ENCODE peak calls at places on chromosomes 12 and 14, in six cellular contexts. H, V, Y, N, E and F are unnamed samples.

GRCh38 chr14:64045091-64045490 is 192.3 kb downstream of the SYNE2 start:
- DNase-seq in N (no peak), H (no peak), V (no peak), Y (no peak), E (no peak), F (no peak)

GRCh38 chr12:23810327-23810902 is 139.1 kb downstream of the SOX5 start:
- DNase-seq in V (no peak), H (no peak), Y (no peak), E (no peak), N (no peak), F (no peak)

GRCh38 chr12:77133566-77133965 is 68.2 kb upstream of the E2F7 start:
- DNase-seq in V (no peak), N (no peak), E (peak), Y (peak), H (peak), F (peak)

GRCh38 chr12:114185036-114185435 is 218.9 kb upstream of the RBM19 start:
- DNase-seq in N (no peak), E (no peak), H (no peak), Y (no peak), V (no peak), F (no peak)

GRCh38 chr14:61570188-61570960 is 124.9 kb upstream of the HIF1A start:
- DNase-seq in E (no peak), Y (peak), H (no peak), V (no peak), N (no peak), F (no peak)

GRCh38 chr12:16515666-16516065 is 90.3 kb downstream of the LMO3 start:
- DNase-seq in V (no peak), Y (no peak), E (no peak), H (no peak), N (no peak), F (no peak)

GRCh38 chr12:49131973-49132461 is 822 bp upstream of the TUBA1B start:
- DNase-seq in Y (peak), E (no peak), H (peak), N (no peak), V (peak), F (no peak)

GRCh38 chr14:33702293-33702692 is 248.6 kb downstream of the EGLN3 start:
- DNase-seq in N (no peak), Y (no peak), H (no peak), E (no peak), V (no peak), F (no peak)

GRCh38 chr14:35829449-35829848 is 3.3 kb downstream of the BRMS1L start:
- DNase-seq in E (no peak), H (no peak), N (no peak), Y (no peak), V (no peak), F (no peak)

GRCh38 chr14:74089251-74090020 is 4.7 kb downstream of the LIN52 start:
- DNase-seq in E (no peak), Y (peak), N (no peak), V (no peak), H (no peak), F (no peak)

GRCh38 chr12:86389949-86390348 is 133.8 kb upstream of the MGAT4C start:
- DNase-seq in Y (no peak), N (no peak), E (no peak), V (no peak), H (no peak), F (no peak)

GRCh38 chr12:23684121-23684520 is 265.3 kb downstream of the SOX5 start:
- DNase-seq in V (no peak), N (no peak), E (no peak), H (no peak), Y (peak), F (no peak)

GRCh38 chr12:19206493-19207077 is 77.1 kb downstream of the PLEKHA5 start:
- DNase-seq in N (no peak), E (no peak), Y (no peak), V (no peak), H (no peak), F (no peak)

GRCh38 chr12:57883700-57884099 is 37.2 kb upstream of the CTDSP2 start:
- DNase-seq in Y (no peak), E (no peak), N (no peak), V (no peak), H (no peak), F (no peak)

GRCh38 chr14:88346048-88346639 is 23.1 kb upstream of the KCNK10 start:
- DNase-seq in V (no peak), Y (no peak), E (no peak), H (no peak), N (no peak), F (no peak)

GRCh38 chr14:71855399-71856036 is 76.7 kb upstream of the RGS6 start:
- DNase-seq in N (no peak), E (peak), Y (peak), H (peak), V (peak), F (peak)

GRCh38 chr12:29921307-29921706 is 137.6 kb upstream of the TMTC1 start:
- DNase-seq in V (no peak), H (peak), E (no peak), Y (no peak), N (no peak), F (no peak)

GRCh38 chr12:102957339-102958050 is at the start of gene ASCL1:
- DNase-seq in H (peak), N (no peak), E (no peak), V (no peak), Y (peak), F (peak)

GRCh38 chr12:7899755-7900154 is 27.0 kb upstream of the SLC2A14 start:
- DNase-seq in H (no peak), V (no peak), E (no peak), N (no peak), Y (no peak), F (no peak)

GRCh38 chr12:108305520-108305919 is 33.6 kb downstream of the CMKLR1 start:
- DNase-seq in V (no peak), Y (no peak), H (no peak), E (peak), N (peak), F (no peak)

GRCh38 chr12:57614178-57614947 is 3.1 kb downstream of the ARHGEF25 start:
- DNase-seq in H (no peak), Y (no peak), V (no peak), E (no peak), N (no peak), F (peak)

GRCh38 chr12:107983871-107984480 is 145.1 kb upstream of the WSCD2 start:
- DNase-seq in N (no peak), V (no peak), Y (no peak), H (no peak), E (no peak), F (no peak)

GRCh38 chr12:104680070-104680469 is 223.3 kb downstream of the CHST11 start:
- DNase-seq in H (peak), N (no peak), E (no peak), V (no peak), Y (peak), F (peak)

DNA sequence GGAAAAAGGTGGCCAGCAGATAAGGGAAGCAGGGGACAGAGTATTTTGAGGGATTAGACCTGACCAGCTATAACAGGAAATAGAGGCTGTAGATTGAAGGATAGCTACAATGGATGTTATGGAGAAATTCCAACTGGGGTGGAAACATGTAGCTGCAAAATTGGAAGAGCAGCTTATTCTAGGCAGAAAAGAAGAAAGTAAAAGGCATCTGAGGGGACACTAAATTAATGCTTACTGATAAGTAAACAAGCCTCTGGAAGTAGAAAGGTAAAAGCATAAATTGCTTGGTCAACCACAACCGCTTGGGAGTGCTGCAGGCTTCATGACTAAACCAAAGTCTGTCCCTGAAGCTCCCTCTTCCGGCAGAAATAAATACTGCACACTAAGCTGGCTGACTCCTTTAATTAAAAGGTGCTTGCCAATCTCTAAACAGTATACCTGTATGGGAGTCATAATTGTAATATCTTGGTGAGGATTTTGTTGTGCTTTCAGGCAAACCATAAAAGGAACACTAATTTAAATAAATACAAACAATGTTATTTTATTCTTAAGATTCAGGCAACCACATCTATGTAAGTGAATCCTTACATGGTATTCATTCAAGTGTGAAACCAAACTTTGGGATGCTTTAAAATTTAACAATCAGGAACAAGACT is 7.7 kb downstream of the UBC start:
- DNase-seq in E (peak), H (peak), Y (peak), V (no peak), N (peak), F (peak)
- TF ChIP-seq POLR2AphosphoS5 in E (peak), H (no peak), Y (no peak), V (peak), N (no peak), F (no peak)

GRCh38 chr14:24100982-24101494 is 6.9 kb downstream of the PCK2 start:
- DNase-seq in H (no peak), V (no peak), N (no peak), E (no peak), Y (no peak), F (no peak)

GRCh38 chr14:24106672-24107271 is 7.8 kb upstream of the DCAF11 start:
- DNase-seq in V (no peak), Y (no peak), N (no peak), E (no peak), H (no peak), F (no peak)

GRCh38 chr14:24100197-24100981 is 6.3 kb downstream of the PCK2 start:
- DNase-seq in N (no peak), V (no peak), E (no peak), Y (peak), H (no peak), F (no peak)

GRCh38 chr14:24102357-24103048 is 8.4 kb downstream of the PCK2 start:
- DNase-seq in H (no peak), V (no peak), N (no peak), Y (no peak), E (no peak), F (no peak)

DNA sequence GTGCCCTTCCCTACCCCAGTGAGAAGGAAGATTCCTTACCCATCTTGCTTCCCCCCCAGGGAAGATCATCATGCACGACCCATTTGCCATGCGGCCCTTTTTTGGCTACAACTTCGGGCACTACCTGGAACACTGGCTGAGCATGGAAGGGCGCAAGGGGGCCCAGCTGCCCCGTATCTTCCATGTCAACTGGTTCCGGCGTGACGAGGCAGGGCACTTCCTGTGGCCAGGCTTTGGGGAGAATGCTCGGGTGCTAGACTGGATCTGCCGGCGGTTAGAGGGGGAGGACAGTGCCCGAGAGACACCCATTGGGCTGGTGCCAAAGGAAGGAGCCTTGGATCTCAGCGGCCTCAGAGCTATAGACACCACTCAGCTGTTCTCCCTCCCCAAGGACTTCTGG is 9.3 kb downstream of the PCK2 start:
- DNase-seq in H (no peak), Y (no peak), E (no peak), V (no peak), N (no peak), F (no peak)
- TF ChIP-seq POLR2AphosphoS5 in H (no peak), Y (no peak), E (no peak), V (no peak), N (no peak), F (no peak)

GRCh38 chr14:50001999-50002925 is 109.4 kb downstream of the ARF6 start:
- DNase-seq in H (no peak), N (peak), Y (peak), V (no peak), E (peak), F (peak)

GRCh38 chr14:49999826-50000214 is 106.9 kb downstream of the ARF6 start:
- DNase-seq in E (no peak), N (no peak), H (no peak), V (no peak), Y (no peak), F (no peak)

GRCh38 chr14:50000215-50001145 is 107.6 kb downstream of the ARF6 start:
- DNase-seq in H (peak), N (peak), E (peak), V (no peak), Y (peak), F (peak)

GRCh38 chr14:50002926-50003212 is 110.0 kb downstream of the ARF6 start:
- DNase-seq in H (no peak), Y (no peak), N (no peak), V (no peak), E (no peak), F (no peak)

DNA sequence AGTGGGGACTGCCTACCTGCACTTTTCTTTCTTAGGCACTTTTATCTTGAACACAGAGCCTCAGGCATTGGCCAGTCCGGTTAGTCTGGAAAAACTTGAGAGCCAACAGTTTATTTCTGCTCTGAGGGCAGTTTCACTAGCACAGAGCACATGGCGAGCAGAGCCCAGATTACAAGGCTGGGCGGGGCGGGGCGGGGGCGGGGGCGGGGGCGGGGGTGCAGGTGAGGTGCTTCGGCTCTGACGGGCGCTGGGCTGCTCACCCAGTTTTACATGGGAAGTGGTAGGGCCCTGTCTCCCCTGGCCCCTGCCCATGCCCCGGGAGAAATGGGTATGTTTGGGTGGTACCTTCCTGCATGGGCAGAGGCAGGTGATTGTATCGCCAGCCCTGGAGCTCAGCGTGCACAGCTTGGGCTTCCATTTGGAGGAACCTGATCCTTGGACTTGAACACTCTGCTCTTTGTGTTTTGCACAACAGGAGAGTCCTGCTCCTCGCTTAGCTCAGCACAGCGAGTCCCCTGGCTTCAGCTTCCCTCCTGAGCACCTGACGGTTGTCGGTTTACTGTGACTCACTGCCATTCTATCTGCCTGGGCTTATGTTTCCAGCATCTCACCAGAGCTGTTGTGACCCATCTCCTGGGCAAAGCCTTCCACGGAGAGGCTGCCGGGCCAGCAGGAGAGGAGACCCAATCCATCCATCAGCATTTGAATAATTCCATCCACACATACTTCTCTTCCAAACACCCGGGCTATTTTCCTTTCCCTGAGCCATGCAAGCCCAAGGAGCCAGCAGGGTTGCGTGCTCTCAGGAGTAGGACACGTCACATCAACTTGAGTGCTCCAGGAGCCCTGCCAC is 108.5 kb downstream of the ARF6 start:
- DNase-seq in N (peak), V (no peak), H (no peak), Y (peak), E (peak), F (peak)
- TF ChIP-seq POLR2AphosphoS5 in N (peak), V (no peak), H (no peak), Y (no peak), E (no peak), F (no peak)

DNA sequence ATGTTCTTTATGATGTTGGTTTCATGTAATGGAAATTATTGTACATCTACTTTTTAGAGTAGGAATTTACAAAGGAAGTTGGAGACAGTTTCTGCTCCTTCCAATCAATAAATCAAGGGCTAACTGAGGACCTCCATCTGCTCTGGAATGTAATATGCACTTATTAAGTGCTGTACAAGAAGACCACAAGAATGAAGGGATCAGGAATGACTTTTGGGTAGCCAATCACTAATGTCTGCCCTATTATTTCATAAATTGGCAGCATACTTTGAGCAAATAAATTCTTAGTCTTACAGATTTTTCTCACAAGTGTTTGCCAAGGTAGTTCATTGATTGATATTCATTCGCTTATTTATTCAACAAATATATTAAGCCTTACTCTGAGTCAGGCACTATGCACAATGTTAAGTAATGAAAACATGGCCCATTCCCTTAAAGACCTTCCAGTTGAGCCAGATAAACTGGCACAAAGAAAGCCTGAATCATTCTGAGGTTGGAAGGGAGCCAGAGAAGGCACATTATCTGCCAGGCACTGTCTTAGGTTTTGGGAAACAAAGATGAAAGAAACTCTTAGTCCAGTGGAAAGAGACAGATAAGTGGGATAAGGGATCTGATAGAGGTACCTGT is 26.7 kb downstream of the PDE6H start:
- DNase-seq in Y (no peak), V (no peak), H (no peak), E (no peak), N (no peak), F (no peak)
- TF ChIP-seq POLR2AphosphoS5 in Y (no peak), V (no peak), H (no peak), E (no peak), N (no peak), F (no peak)